ENCODE peak calls at places on chromosomes 11 and 22, in four cellular contexts. Y is HCT116, L is sigmoid colon, W is lower lobe of right lung. Z is an unnamed sample.

GRCh38 chr11:45096636-45097035 is 49.8 kb upstream of the PRDM11 start:
- DNase-seq in L (no peak), Y (no peak), W (no peak), Z (no peak)

GRCh38 chr11:69064394-69064957 is 15.7 kb downstream of the TPCN2 start:
- DNase-seq in Y (no peak), W (no peak), L (no peak), Z (no peak)

GRCh38 chr11:95655544-95655943 is 134.0 kb downstream of the FAM76B start:
- DNase-seq in L (no peak), W (no peak), Y (no peak), Z (no peak)

GRCh38 chr11:2916892-2917645 is 12.2 kb downstream of the PHLDA2 start:
- DNase-seq in Y (no peak), W (no peak), L (no peak), Z (no peak)

GRCh38 chr11:9344046-9344680 is 29.8 kb upstream of the TMEM41B start:
- DNase-seq in W (no peak), Y (no peak), L (no peak), Z (no peak)

GRCh38 chr11:129817282-129818051 is 1.8 kb downstream of the TMEM45B start:
- DNase-seq in Y (no peak), W (no peak), L (no peak), Z (no peak)

GRCh38 chr11:17782938-17783337 is 48.4 kb downstream of the KCNC1 start:
- DNase-seq in W (no peak), L (no peak), Y (no peak), Z (no peak)

GRCh38 chr11:115612331-115612730 is 108.1 kb upstream of the CADM1 start:
- DNase-seq in W (no peak), Y (no peak), L (no peak), Z (no peak)

GRCh38 chr11:36292311-36292722 is 3.1 kb upstream of the COMMD9 start:
- DNase-seq in L (no peak), W (no peak), Y (peak), Z (peak)

GRCh38 chr11:123139206-123139605 is 55.8 kb downstream of the CLMP start:
- DNase-seq in Y (no peak), W (no peak), L (no peak), Z (no peak)

GRCh38 chr11:46914363-46914762 is 4.0 kb downstream of the LRP4 start:
- DNase-seq in L (no peak), Y (no peak), W (no peak), Z (no peak)

GRCh38 chr11:46331653-46331984 is 15.6 kb upstream of the DGKZ start:
- DNase-seq in W (no peak), L (no peak), Y (no peak), Z (no peak)

GRCh38 chr11:49208006-49208721 is at the start of gene FOLH1:
- DNase-seq in W (peak), Y (no peak), L (peak), Z (peak)

GRCh38 chr11:69630009-69630870 is 10.7 kb upstream of the CCND1 start:
- DNase-seq in Y (no peak), L (no peak), W (no peak), Z (no peak)

GRCh38 chr11:81970886-81971285 is 762.8 kb downstream of the FAM181B start:
- DNase-seq in Y (no peak), L (no peak), W (no peak), Z (no peak)

GRCh38 chr11:122107566-122107965 is 8.4 kb downstream of the BLID start:
- DNase-seq in L (no peak), Y (no peak), W (no peak), Z (no peak)

GRCh38 chr11:35367491-35367890 is 51.9 kb downstream of the SLC1A2 start:
- DNase-seq in Y (no peak), L (no peak), W (no peak), Z (no peak)

GRCh38 chr11:109423860-109424190 is 1.8 kb downstream of the C11orf87 start:
- DNase-seq in Y (no peak), W (no peak), L (no peak), Z (no peak)

GRCh38 chr11:104637652-104638170 is 260.5 kb downstream of the CASP12 start:
- DNase-seq in Y (no peak), L (no peak), W (no peak), Z (no peak)

GRCh38 chr11:15819679-15820286 is 536.6 kb downstream of the SOX6 start:
- DNase-seq in Y (peak), L (peak), W (peak), Z (peak)
- TF ChIP-seq CTCF in Y (peak), L (peak), W (peak), Z (peak)

GRCh38 chr11:59918987-59919589 is 19.1 kb upstream of the OOSP1 start:
- DNase-seq in W (no peak), L (no peak), Y (peak), Z (peak)
- TF ChIP-seq CTCF in W (peak), L (no peak), Y (peak), Z (peak)

GRCh38 chr11:128520206-128520885 is 67.0 kb downstream of the ETS1 start:
- DNase-seq in Y (no peak), L (no peak), W (no peak), Z (no peak)
- TF ChIP-seq CTCF in Y (peak), L (no peak), W (no peak), Z (no peak)

DNA sequence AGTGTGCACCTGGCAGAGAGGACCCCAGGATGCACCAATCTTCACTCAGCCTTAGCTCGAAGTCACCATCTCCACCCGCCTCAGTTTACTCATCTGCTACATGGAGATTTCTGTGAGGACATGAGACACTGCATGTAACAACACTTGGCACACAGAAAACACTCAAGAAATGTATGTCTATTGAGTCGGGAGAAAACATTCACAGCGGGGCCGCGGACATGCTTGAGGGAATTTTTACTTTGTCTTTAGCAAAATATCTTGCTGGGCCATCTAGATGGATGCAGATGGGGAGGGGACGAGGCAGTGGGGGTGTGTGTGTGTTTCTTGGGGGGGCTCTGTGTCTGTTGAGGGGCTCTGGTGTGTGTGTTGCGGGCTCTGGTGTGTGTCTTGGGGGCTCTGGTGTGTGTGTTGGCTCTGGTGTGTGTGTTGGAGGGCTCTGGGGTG is 28.4 kb upstream of the RFPL3 start:
- DNase-seq in W (no peak), Y (no peak), L (no peak), Z (no peak)
- TF ChIP-seq CTCF in W (no peak), Y (no peak), L (no peak), Z (no peak)

DNA sequence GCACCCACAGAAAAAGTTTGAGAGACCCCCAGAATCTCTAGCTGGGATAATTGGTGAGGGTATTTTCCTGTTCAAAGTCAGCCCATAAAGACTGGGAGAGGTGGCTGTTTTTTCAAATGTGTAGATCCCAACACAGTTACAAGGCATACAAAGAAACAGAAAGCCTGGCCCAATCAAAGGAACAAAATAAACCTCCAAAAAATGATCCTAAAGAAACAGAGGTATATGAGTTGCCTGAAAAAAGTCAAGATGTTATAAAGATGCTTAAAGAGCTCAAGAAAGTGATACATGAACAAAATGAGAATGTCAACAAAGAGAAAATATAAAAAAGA is 40.2 kb upstream of the MMP12 start:
- DNase-seq in L (no peak), W (no peak), Y (no peak), Z (no peak)
- TF ChIP-seq CTCF in L (no peak), W (no peak), Y (no peak), Z (no peak)

Z was measured in Calu3.